ENCODE peak calls at places on chromosomes 11 and 22, in ten cellular contexts. One of them, this sample, is unnamed.

GRCh38 chr22:36816635-36817428 is at the start of gene PVALB:
- DNase-seq in pancreas: no peak
- DNase-seq in spleen: no peak
- DNase-seq in neuronal stem cell: no peak
- DNase-seq in PC-3: peak; percentile 29
- DNase-seq in right atrium auricular region: no peak
- DNase-seq in adipocyte: peak; percentile 51
- DNase-seq in transverse colon: no peak
- DNase-seq in psoas muscle: peak; percentile 32
- DNase-seq in body of pancreas: peak; percentile 44
- DNase-seq in this sample: no peak

GRCh38 chr11:113579292-113579940 is 104.2 kb upstream of the DRD2 start:
- DNase-seq in pancreas: no peak
- DNase-seq in spleen: no peak
- DNase-seq in neuronal stem cell: no peak
- DNase-seq in PC-3: no peak
- DNase-seq in right atrium auricular region: no peak
- DNase-seq in adipocyte: no peak
- DNase-seq in transverse colon: no peak
- DNase-seq in psoas muscle: no peak
- DNase-seq in body of pancreas: no peak
- DNase-seq in this sample: no peak

GRCh38 chr11:62881579-62882427 is 1.1 kb downstream of the SLC3A2 start:
- DNase-seq in pancreas: peak; percentile 95
- DNase-seq in spleen: peak; percentile 96
- DNase-seq in neuronal stem cell: no peak
- DNase-seq in PC-3: peak; percentile 98
- DNase-seq in right atrium auricular region: peak; percentile 98
- DNase-seq in adipocyte: peak; percentile 99
- DNase-seq in transverse colon: peak; percentile 94
- DNase-seq in psoas muscle: peak; percentile 96
- DNase-seq in body of pancreas: peak; percentile 93
- DNase-seq in this sample: peak; percentile 91

GRCh38 chr22:47297261-47298016 is 535.0 kb downstream of the TBC1D22A start:
- DNase-seq in pancreas: no peak
- DNase-seq in spleen: no peak
- DNase-seq in neuronal stem cell: no peak
- DNase-seq in PC-3: no peak
- DNase-seq in right atrium auricular region: peak; percentile 44
- DNase-seq in adipocyte: no peak
- DNase-seq in transverse colon: no peak
- DNase-seq in psoas muscle: no peak
- DNase-seq in body of pancreas: no peak
- DNase-seq in this sample: no peak

GRCh38 chr11:2929511-2929879 is 275 bp upstream of the PHLDA2 start:
- DNase-seq in pancreas: peak; percentile 82
- DNase-seq in spleen: peak; percentile 84
- DNase-seq in neuronal stem cell: no peak
- DNase-seq in PC-3: peak; percentile 81
- DNase-seq in right atrium auricular region: no peak
- DNase-seq in adipocyte: peak; percentile 90
- DNase-seq in transverse colon: peak; percentile 88
- DNase-seq in psoas muscle: peak; percentile 66
- DNase-seq in body of pancreas: peak; percentile 75
- DNase-seq in this sample: peak; percentile 84

GRCh38 chr11:120034881-120035620 is 102.9 kb downstream of the TRIM29 start:
- DNase-seq in pancreas: no peak
- DNase-seq in spleen: no peak
- DNase-seq in neuronal stem cell: no peak
- DNase-seq in PC-3: no peak
- DNase-seq in right atrium auricular region: no peak
- DNase-seq in adipocyte: no peak
- DNase-seq in transverse colon: no peak
- DNase-seq in psoas muscle: no peak
- DNase-seq in body of pancreas: no peak
- DNase-seq in this sample: no peak

GRCh38 chr11:64859542-64860414 is 15.3 kb upstream of the CDC42BPG start:
- DNase-seq in pancreas: peak; percentile 66
- DNase-seq in spleen: peak; percentile 88
- DNase-seq in neuronal stem cell: no peak
- DNase-seq in PC-3: no peak
- DNase-seq in right atrium auricular region: no peak
- DNase-seq in adipocyte: no peak
- DNase-seq in transverse colon: peak; percentile 62
- DNase-seq in psoas muscle: no peak
- DNase-seq in body of pancreas: no peak
- DNase-seq in this sample: peak; percentile 75

GRCh38 chr11:8801121-8801520 is 109.9 kb upstream of the AKIP1 start:
- DNase-seq in pancreas: no peak
- DNase-seq in spleen: no peak
- DNase-seq in neuronal stem cell: no peak
- DNase-seq in PC-3: no peak
- DNase-seq in right atrium auricular region: no peak
- DNase-seq in adipocyte: no peak
- DNase-seq in transverse colon: no peak
- DNase-seq in psoas muscle: no peak
- DNase-seq in body of pancreas: no peak
- DNase-seq in this sample: no peak

GRCh38 chr11:91926967-91927366 is 297.7 kb upstream of the FAT3 start:
- DNase-seq in pancreas: no peak
- DNase-seq in spleen: no peak
- DNase-seq in neuronal stem cell: no peak
- DNase-seq in PC-3: no peak
- DNase-seq in right atrium auricular region: no peak
- DNase-seq in adipocyte: no peak
- DNase-seq in transverse colon: peak; percentile 40
- DNase-seq in psoas muscle: peak; percentile 30
- DNase-seq in body of pancreas: peak; percentile 20
- DNase-seq in this sample: no peak

GRCh38 chr22:46649176-46650077 is 29.2 kb downstream of the GRAMD4 start:
- DNase-seq in pancreas: peak; percentile 42
- DNase-seq in spleen: no peak
- DNase-seq in neuronal stem cell: no peak
- DNase-seq in PC-3: peak; percentile 86
- DNase-seq in right atrium auricular region: peak; percentile 66
- DNase-seq in adipocyte: no peak
- DNase-seq in transverse colon: no peak
- DNase-seq in psoas muscle: no peak
- DNase-seq in body of pancreas: no peak
- DNase-seq in this sample: no peak

GRCh38 chr22:31995046-31995445 is 48.0 kb upstream of the SLC5A1 start:
- DNase-seq in pancreas: no peak
- DNase-seq in spleen: no peak
- DNase-seq in neuronal stem cell: no peak
- DNase-seq in PC-3: peak; percentile 4
- DNase-seq in right atrium auricular region: no peak
- DNase-seq in adipocyte: no peak
- DNase-seq in transverse colon: no peak
- DNase-seq in psoas muscle: no peak
- DNase-seq in body of pancreas: no peak
- DNase-seq in this sample: no peak

GRCh38 chr11:117239295-117239694 is 6.8 kb downstream of the RNF214 start:
- DNase-seq in pancreas: no peak
- DNase-seq in spleen: no peak
- DNase-seq in neuronal stem cell: no peak
- DNase-seq in PC-3: peak; percentile 96
- DNase-seq in right atrium auricular region: no peak
- DNase-seq in adipocyte: peak; percentile 73
- DNase-seq in transverse colon: no peak
- DNase-seq in psoas muscle: no peak
- DNase-seq in body of pancreas: no peak
- DNase-seq in this sample: no peak

GRCh38 chr11:44427432-44427831 is 117.5 kb upstream of the ALX4 start:
- DNase-seq in pancreas: no peak
- DNase-seq in spleen: no peak
- DNase-seq in neuronal stem cell: no peak
- DNase-seq in PC-3: peak; percentile 2
- DNase-seq in right atrium auricular region: no peak
- DNase-seq in adipocyte: no peak
- DNase-seq in transverse colon: no peak
- DNase-seq in psoas muscle: no peak
- DNase-seq in body of pancreas: no peak
- DNase-seq in this sample: no peak

GRCh38 chr11:44426958-44427357 is 117.0 kb upstream of the ALX4 start:
- DNase-seq in pancreas: no peak
- DNase-seq in spleen: no peak
- DNase-seq in neuronal stem cell: no peak
- DNase-seq in PC-3: no peak
- DNase-seq in right atrium auricular region: no peak
- DNase-seq in adipocyte: no peak
- DNase-seq in transverse colon: no peak
- DNase-seq in psoas muscle: no peak
- DNase-seq in body of pancreas: no peak
- DNase-seq in this sample: no peak

GRCh38 chr11:44430140-44430539 is 120.2 kb upstream of the ALX4 start:
- DNase-seq in pancreas: no peak
- DNase-seq in spleen: no peak
- DNase-seq in neuronal stem cell: no peak
- DNase-seq in PC-3: no peak
- DNase-seq in right atrium auricular region: no peak
- DNase-seq in adipocyte: no peak
- DNase-seq in transverse colon: no peak
- DNase-seq in psoas muscle: no peak
- DNase-seq in body of pancreas: no peak
- DNase-seq in this sample: no peak

GRCh38 chr11:44424841-44425240 is 114.9 kb upstream of the ALX4 start:
- DNase-seq in pancreas: no peak
- DNase-seq in spleen: no peak
- DNase-seq in neuronal stem cell: no peak
- DNase-seq in PC-3: peak; percentile 14
- DNase-seq in right atrium auricular region: no peak
- DNase-seq in adipocyte: no peak
- DNase-seq in transverse colon: no peak
- DNase-seq in psoas muscle: no peak
- DNase-seq in body of pancreas: no peak
- DNase-seq in this sample: no peak

DNA sequence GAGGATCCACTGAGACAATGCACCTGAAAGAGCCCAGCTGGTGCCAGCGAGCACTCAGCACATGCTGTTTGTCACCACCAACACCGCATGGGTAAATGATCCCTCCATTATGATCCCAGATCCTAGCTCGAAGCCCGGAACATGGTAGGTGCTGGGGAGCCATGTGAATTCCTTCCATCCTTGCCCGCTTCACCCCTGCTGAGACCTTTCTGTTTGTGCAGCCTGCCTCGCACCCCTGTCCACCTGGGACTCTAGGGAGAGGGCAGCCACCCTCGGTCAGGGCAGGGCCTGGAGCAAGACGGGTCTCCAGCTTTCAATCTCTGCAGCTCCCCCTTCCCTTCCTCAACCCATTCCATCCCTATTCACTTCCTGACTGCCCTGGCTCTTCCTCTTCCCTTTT is 116.2 kb upstream of the ALX4 start:
- DNase-seq in pancreas: no peak
- DNase-seq in spleen: no peak
- DNase-seq in neuronal stem cell: no peak
- DNase-seq in PC-3: no peak
- DNase-seq in right atrium auricular region: no peak
- DNase-seq in adipocyte: no peak
- DNase-seq in transverse colon: no peak
- DNase-seq in psoas muscle: no peak
- DNase-seq in body of pancreas: no peak
- DNase-seq in this sample: no peak
- H3K27me3 ChIP-seq in pancreas: no peaks in the 10 kb centered on the region
- H3K27me3 ChIP-seq in spleen: peaks cover 13% of the 10 kb centered on the region
- H3K27me3 ChIP-seq in neuronal stem cell: no peaks in the 10 kb centered on the region
- H3K27me3 ChIP-seq in PC-3: peaks cover 15% of the 10 kb centered on the region
- H3K27me3 ChIP-seq in right atrium auricular region: no peaks in the 10 kb centered on the region
- H3K27me3 ChIP-seq in adipocyte: peaks cover 54% of the 10 kb centered on the region
- H3K27me3 ChIP-seq in transverse colon: peaks cover 8% of the 10 kb centered on the region
- H3K27me3 ChIP-seq in psoas muscle: peaks cover 2% of the 10 kb centered on the region
- H3K27me3 ChIP-seq in body of pancreas: no peaks in the 10 kb centered on the region
- H3K27me3 ChIP-seq in this sample: no peaks in the 10 kb centered on the region

DNA sequence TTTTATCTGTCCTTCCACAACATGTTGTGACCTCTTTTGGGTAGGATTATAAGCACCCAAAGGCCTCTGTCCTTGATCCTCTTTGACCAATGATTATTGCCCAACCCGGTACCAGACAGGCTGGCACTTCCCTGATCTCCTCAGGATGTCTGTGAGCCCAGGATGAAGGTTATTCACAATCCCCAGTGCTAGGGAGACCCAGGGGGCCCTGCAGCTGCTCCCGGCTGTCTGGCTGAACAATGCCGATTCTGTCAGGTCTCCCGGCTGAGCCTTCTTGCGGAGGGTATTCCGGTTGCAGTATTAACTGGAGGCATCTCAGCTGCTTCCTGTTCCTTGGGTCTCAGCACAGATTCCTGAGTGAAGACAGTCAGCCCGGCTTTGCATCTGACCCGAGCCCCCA is 71.2 kb upstream of the CDON start:
- DNase-seq in pancreas: no peak
- DNase-seq in spleen: peak; percentile 31
- DNase-seq in neuronal stem cell: no peak
- DNase-seq in PC-3: no peak
- DNase-seq in right atrium auricular region: no peak
- DNase-seq in adipocyte: no peak
- DNase-seq in transverse colon: no peak
- DNase-seq in psoas muscle: no peak
- DNase-seq in body of pancreas: no peak
- DNase-seq in this sample: no peak
- H3K4me1 ChIP-seq in pancreas: peaks cover 7% of the 10 kb centered on the region
- H3K4me1 ChIP-seq in spleen: peaks cover 9% of the 10 kb centered on the region
- H3K4me1 ChIP-seq in neuronal stem cell: peaks cover 5% of the 10 kb centered on the region
- H3K4me1 ChIP-seq in PC-3: peaks cover 11% of the 10 kb centered on the region
- H3K4me1 ChIP-seq in right atrium auricular region: peaks cover 33% of the 10 kb centered on the region
- H3K4me1 ChIP-seq in adipocyte: peaks cover 88% of the 10 kb centered on the region
- H3K4me1 ChIP-seq in transverse colon: peaks cover 11% of the 10 kb centered on the region
- H3K4me1 ChIP-seq in psoas muscle: no peaks in the 10 kb centered on the region
- H3K4me1 ChIP-seq in body of pancreas: peaks cover 23% of the 10 kb centered on the region
- H3K4me1 ChIP-seq in this sample: no peaks in the 10 kb centered on the region

DNA sequence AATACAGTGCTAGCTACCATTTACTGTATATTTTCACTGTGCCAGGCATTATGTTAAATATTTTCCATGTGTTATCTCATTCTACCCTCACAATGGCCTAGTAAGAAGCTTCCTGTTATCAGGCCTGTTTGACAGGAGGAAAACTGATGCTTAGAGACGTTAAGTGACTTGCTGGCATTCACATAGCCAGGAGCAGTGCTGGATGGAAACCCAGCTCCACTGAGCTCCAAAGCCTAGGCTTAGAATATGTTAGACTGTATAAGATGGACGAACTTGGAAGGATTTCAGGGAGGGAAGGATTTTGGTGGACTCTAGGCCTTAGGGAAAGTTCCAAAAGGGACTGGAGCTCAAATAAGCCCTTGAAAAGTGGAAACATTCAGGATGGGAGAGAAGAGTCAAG is 2.1 kb downstream of the CD44 start:
- DNase-seq in pancreas: no peak
- DNase-seq in spleen: no peak
- DNase-seq in neuronal stem cell: no peak
- DNase-seq in PC-3: no peak
- DNase-seq in right atrium auricular region: no peak
- DNase-seq in adipocyte: peak; percentile 42
- DNase-seq in transverse colon: no peak
- DNase-seq in psoas muscle: no peak
- DNase-seq in body of pancreas: no peak
- DNase-seq in this sample: no peak
- H3K27me3 ChIP-seq in pancreas: no peaks in the 10 kb centered on the region
- H3K27me3 ChIP-seq in spleen: no peaks in the 10 kb centered on the region
- H3K27me3 ChIP-seq in neuronal stem cell: peaks cover 28% of the 10 kb centered on the region
- H3K27me3 ChIP-seq in PC-3: no peaks in the 10 kb centered on the region
- H3K27me3 ChIP-seq in right atrium auricular region: no peaks in the 10 kb centered on the region
- H3K27me3 ChIP-seq in adipocyte: no peaks in the 10 kb centered on the region
- H3K27me3 ChIP-seq in transverse colon: no peaks in the 10 kb centered on the region
- H3K27me3 ChIP-seq in psoas muscle: no peaks in the 10 kb centered on the region
- H3K27me3 ChIP-seq in body of pancreas: no peaks in the 10 kb centered on the region
- H3K27me3 ChIP-seq in this sample: no peaks in the 10 kb centered on the region

GRCh38 chr22:30313527-30314385 is 13.0 kb downstream of the TBC1D10A start:
- DNase-seq in pancreas: no peak
- DNase-seq in spleen: no peak
- DNase-seq in neuronal stem cell: no peak
- DNase-seq in PC-3: peak; percentile 49
- DNase-seq in right atrium auricular region: no peak
- DNase-seq in adipocyte: no peak
- DNase-seq in transverse colon: no peak
- DNase-seq in psoas muscle: no peak
- DNase-seq in body of pancreas: no peak
- DNase-seq in this sample: no peak
- H3K4me1 ChIP-seq in pancreas: peaks cover 35% of the 10 kb centered on the region
- H3K4me1 ChIP-seq in spleen: peaks cover 100% of the 10 kb centered on the region
- H3K4me1 ChIP-seq in neuronal stem cell: no peaks in the 10 kb centered on the region
- H3K4me1 ChIP-seq in PC-3: peaks cover 45% of the 10 kb centered on the region
- H3K4me1 ChIP-seq in right atrium auricular region: peaks cover 75% of the 10 kb centered on the region
- H3K4me1 ChIP-seq in adipocyte: peaks cover 64% of the 10 kb centered on the region
- H3K4me1 ChIP-seq in transverse colon: peaks cover 79% of the 10 kb centered on the region
- H3K4me1 ChIP-seq in psoas muscle: peaks cover 27% of the 10 kb centered on the region
- H3K4me1 ChIP-seq in body of pancreas: peaks cover 69% of the 10 kb centered on the region
- H3K4me1 ChIP-seq in this sample: peaks cover 85% of the 10 kb centered on the region

This sample was measured in naive thymus-derived CD4-positive, alpha-beta T cell.